ENCODE peak calls at places on chromosomes 6 and 20, in nine cellular contexts. One of them, this sample, is unnamed.

GRCh38 chr6:112579601-112580000 is 232.5 kb downstream of the RFPL4B start:
- DNase-seq in GM06990: no peak
- DNase-seq in iPS-NIHi11: no peak
- DNase-seq in HS-27A: no peak
- DNase-seq in H54: no peak
- DNase-seq in kidney tubule cell: no peak
- DNase-seq in GM10248: no peak
- DNase-seq in HEK293T: no peak
- DNase-seq in stimulated activated CD4-positive, alpha-beta T cell treated with anti-CD3 and anti-CD28 coated beads, TNF-alpha, amount 100 ng/mL, for 1 hour: no peak
- DNase-seq in this sample: no peak

GRCh38 chr6:105181981-105182515 is 2.2 kb upstream of the POPDC3 start:
- DNase-seq in iPS-NIHi11: no peak
- DNase-seq in kidney tubule cell: no peak
- DNase-seq in HEK293T: no peak
- DNase-seq in stimulated activated CD4-positive, alpha-beta T cell treated with anti-CD3 and anti-CD28 coated beads, TNF-alpha, amount 100 ng/mL, for 1 hour: no peak
- DNase-seq in GM06990: no peak
- DNase-seq in HS-27A: no peak
- DNase-seq in GM10248: no peak
- DNase-seq in H54: no peak
- DNase-seq in this sample: no peak

GRCh38 chr20:52461602-52462001 is 270.0 kb upstream of the ZFP64 start:
- DNase-seq in HEK293T: no peak
- DNase-seq in HS-27A: no peak
- DNase-seq in kidney tubule cell: no peak
- DNase-seq in iPS-NIHi11: no peak
- DNase-seq in GM06990: no peak
- DNase-seq in stimulated activated CD4-positive, alpha-beta T cell treated with anti-CD3 and anti-CD28 coated beads, TNF-alpha, amount 100 ng/mL, for 1 hour: no peak
- DNase-seq in H54: no peak
- DNase-seq in GM10248: no peak
- DNase-seq in this sample: no peak

GRCh38 chr6:150898390-150899170 is 33.1 kb downstream of the MTHFD1L start:
- DNase-seq in stimulated activated CD4-positive, alpha-beta T cell treated with anti-CD3 and anti-CD28 coated beads, TNF-alpha, amount 100 ng/mL, for 1 hour: no peak
- DNase-seq in GM06990: no peak
- DNase-seq in GM10248: peak
- DNase-seq in HEK293T: no peak
- DNase-seq in H54: no peak
- DNase-seq in kidney tubule cell: peak
- DNase-seq in HS-27A: no peak
- DNase-seq in iPS-NIHi11: no peak
- DNase-seq in this sample: peak

GRCh38 chr6:71403422-71404134 is 115.0 kb downstream of the OGFRL1 start:
- DNase-seq in GM06990: no peak
- DNase-seq in HEK293T: no peak
- DNase-seq in HS-27A: no peak
- DNase-seq in kidney tubule cell: no peak
- DNase-seq in iPS-NIHi11: no peak
- DNase-seq in stimulated activated CD4-positive, alpha-beta T cell treated with anti-CD3 and anti-CD28 coated beads, TNF-alpha, amount 100 ng/mL, for 1 hour: no peak
- DNase-seq in GM10248: no peak
- DNase-seq in H54: no peak
- DNase-seq in this sample: no peak

GRCh38 chr6:170018422-170019258 is 267.2 kb downstream of the ERMARD start:
- DNase-seq in stimulated activated CD4-positive, alpha-beta T cell treated with anti-CD3 and anti-CD28 coated beads, TNF-alpha, amount 100 ng/mL, for 1 hour: no peak
- DNase-seq in HEK293T: no peak
- DNase-seq in GM10248: no peak
- DNase-seq in GM06990: no peak
- DNase-seq in HS-27A: no peak
- DNase-seq in iPS-NIHi11: no peak
- DNase-seq in H54: no peak
- DNase-seq in kidney tubule cell: no peak
- DNase-seq in this sample: no peak

GRCh38 chr6:3592371-3592941 is 135.6 kb upstream of the SLC22A23 start:
- DNase-seq in HEK293T: peak
- DNase-seq in GM10248: no peak
- DNase-seq in kidney tubule cell: peak
- DNase-seq in H54: peak
- DNase-seq in HS-27A: peak
- DNase-seq in stimulated activated CD4-positive, alpha-beta T cell treated with anti-CD3 and anti-CD28 coated beads, TNF-alpha, amount 100 ng/mL, for 1 hour: no peak
- DNase-seq in GM06990: no peak
- DNase-seq in iPS-NIHi11: no peak
- DNase-seq in this sample: no peak

GRCh38 chr20:33096921-33097320 is 17.5 kb downstream of the BPIFB4 start:
- DNase-seq in GM10248: no peak
- DNase-seq in HEK293T: no peak
- DNase-seq in H54: no peak
- DNase-seq in stimulated activated CD4-positive, alpha-beta T cell treated with anti-CD3 and anti-CD28 coated beads, TNF-alpha, amount 100 ng/mL, for 1 hour: no peak
- DNase-seq in GM06990: no peak
- DNase-seq in iPS-NIHi11: no peak
- DNase-seq in HS-27A: no peak
- DNase-seq in kidney tubule cell: no peak
- DNase-seq in this sample: no peak